ENCODE peak calls at places on chromosomes 11 and 22, in four cellular contexts. U, Q, J and A are unnamed samples.

GRCh38 chr11:123682976-123683375 is 28.6 kb upstream of the SCN3B start:
- DNase-seq in U (no peak), Q (no peak), J (no peak), A (no peak)

GRCh38 chr22:27195104-27195503 is 537.7 kb downstream of the MIAT start:
- DNase-seq in U (no peak), Q (no peak), J (no peak), A (no peak)

GRCh38 chr11:128424867-128425285 is 162.5 kb downstream of the ETS1 start:
- DNase-seq in U (peak), Q (no peak), J (no peak), A (no peak)

GRCh38 chr11:122140535-122140934 is 24.5 kb upstream of the BLID start:
- DNase-seq in U (no peak), Q (peak), J (no peak), A (no peak)

GRCh38 chr22:30650508-30651116 is 15.0 kb downstream of the SLC35E4 start:
- DNase-seq in U (peak), Q (no peak), J (no peak), A (no peak)

GRCh38 chr22:40200795-40201194 is 23.1 kb downstream of the TNRC6B start:
- DNase-seq in U (no peak), Q (no peak), J (no peak), A (no peak)

GRCh38 chr22:39021552-39022250 is 774 bp downstream of the APOBEC3D start:
- DNase-seq in U (no peak), Q (no peak), J (no peak), A (no peak)

GRCh38 chr11:11186249-11186648 is 166.8 kb downstream of the CSNK2A3 start:
- DNase-seq in U (no peak), Q (no peak), J (no peak), A (no peak)

GRCh38 chr11:125167292-125167953 is 2.9 kb downstream of the PKNOX2 start:
- DNase-seq in U (no peak), Q (no peak), J (peak), A (no peak)

GRCh38 chr22:19341500-19341899 is 50.0 kb upstream of the CLTCL1 start:
- DNase-seq in U (no peak), Q (no peak), J (no peak), A (no peak)

GRCh38 chr11:75966546-75967287 is 151.7 kb downstream of the UVRAG start:
- DNase-seq in U (no peak), Q (no peak), J (no peak), A (no peak)

GRCh38 chr11:65132988-65133700 is 1.2 kb downstream of the SYVN1 start:
- DNase-seq in U (peak), Q (peak), J (no peak), A (no peak)

GRCh38 chr11:121494355-121495099 is 41.8 kb upstream of the SORL1-AS1 start:
- DNase-seq in U (no peak), Q (no peak), J (no peak), A (no peak)

GRCh38 chr11:95568236-95568635 is 221.3 kb downstream of the FAM76B start:
- DNase-seq in U (no peak), Q (no peak), J (no peak), A (no peak)

GRCh38 chr11:92765965-92766371 is 203.5 kb upstream of the MTNR1B start:
- DNase-seq in U (no peak), Q (no peak), J (peak), A (peak)

GRCh38 chr11:94602430-94603372 is 35.5 kb downstream of the PIWIL4 start:
- DNase-seq in U (peak), Q (peak), J (peak), A (no peak)

GRCh38 chr22:36164621-36165020 is 4.1 kb upstream of the APOL3 start:
- DNase-seq in U (no peak), Q (no peak), J (no peak), A (no peak)

GRCh38 chr22:28074526-28074925 is 155.5 kb upstream of the PITPNB start:
- DNase-seq in U (no peak), Q (no peak), J (no peak), A (no peak)

GRCh38 chr11:95739108-95739507 is 50.5 kb downstream of the FAM76B start:
- DNase-seq in U (no peak), Q (no peak), J (no peak), A (no peak)

GRCh38 chr11:129131361-129131760 is 60.8 kb downstream of the ARHGAP32 start:
- DNase-seq in U (no peak), Q (no peak), J (no peak), A (no peak)

GRCh38 chr11:37849731-37850130 is 1251.7 kb upstream of the RAG2 start:
- DNase-seq in U (no peak), Q (no peak), J (no peak), A (no peak)

GRCh38 chr11:19574916-19575315 is 137.7 kb upstream of the NAV2 start:
- DNase-seq in U (no peak), Q (no peak), J (no peak), A (no peak)

GRCh38 chr22:21824439-21824912 is 43.0 kb downstream of the MAPK1 start:
- DNase-seq in U (no peak), Q (no peak), J (no peak), A (no peak)

GRCh38 chr11:105878510-105878909 is 143.5 kb downstream of the MSANTD4 start:
- DNase-seq in U (no peak), Q (no peak), J (no peak), A (no peak)

GRCh38 chr11:96235725-96236124 is 107.3 kb downstream of the MAML2 start:
- DNase-seq in U (no peak), Q (no peak), J (no peak), A (no peak)

GRCh38 chr11:47971501-47971900 is 8.9 kb upstream of the PTPRJ start:
- DNase-seq in U (no peak), Q (no peak), J (no peak), A (no peak)

GRCh38 chr22:50674606-50675552 is 2.3 kb downstream of the SHANK3 start:
- DNase-seq in U (peak), Q (peak), J (peak), A (no peak)

GRCh38 chr11:72525466-72525865 is 91.1 kb upstream of the CLPB start:
- DNase-seq in U (peak), Q (peak), J (no peak), A (no peak)

GRCh38 chr22:48858856-48859255 is 968.8 kb downstream of the BRD1 start:
- DNase-seq in U (no peak), Q (no peak), J (no peak), A (no peak)

GRCh38 chr11:128715691-128716153 is 21.9 kb downstream of the FLI1 start:
- DNase-seq in U (no peak), Q (no peak), J (no peak), A (no peak)

GRCh38 chr11:15674756-15675155 is 560.0 kb downstream of the INSC start:
- DNase-seq in U (no peak), Q (no peak), J (no peak), A (no peak)

GRCh38 chr22:19855504-19856409 is 1.1 kb upstream of the GNB1L start:
- DNase-seq in U (peak), Q (peak), J (no peak), A (no peak)

GRCh38 chr11:67652965-67653845 is 2.7 kb upstream of the ACY3 start:
- DNase-seq in U (no peak), Q (no peak), J (no peak), A (no peak)

GRCh38 chr11:62273789-62274275 is 3.9 kb downstream of the SCGB2A2 start:
- DNase-seq in U (no peak), Q (no peak), J (no peak), A (no peak)

GRCh38 chr22:39251762-39252460 is 7.1 kb upstream of the PDGFB start:
- DNase-seq in U (peak), Q (peak), J (no peak), A (no peak)

GRCh38 chr22:44037519-44038370 is 13.6 kb downstream of the PARVB start:
- DNase-seq in U (no peak), Q (peak), J (no peak), A (no peak)
- H3K27ac ChIP-seq in U (no peak), Q (no peak), J (no peak), A (no peak)

GRCh38 chr11:119342362-119343130 is 1.9 kb upstream of the C1QTNF5 start:
- DNase-seq in U (no peak), Q (no peak), J (no peak), A (no peak)

GRCh38 chr11:119340335-119341221 is at the start of gene C1QTNF5:
- DNase-seq in U (peak), Q (no peak), J (no peak), A (no peak)

GRCh38 chr11:119343726-119344125 is 2.8 kb downstream of the MFRP start:
- DNase-seq in U (no peak), Q (no peak), J (no peak), A (no peak)

GRCh38 chr11:119341222-119342022 is 739 bp upstream of the C1QTNF5 start:
- DNase-seq in U (no peak), Q (no peak), J (no peak), A (no peak)

DNA sequence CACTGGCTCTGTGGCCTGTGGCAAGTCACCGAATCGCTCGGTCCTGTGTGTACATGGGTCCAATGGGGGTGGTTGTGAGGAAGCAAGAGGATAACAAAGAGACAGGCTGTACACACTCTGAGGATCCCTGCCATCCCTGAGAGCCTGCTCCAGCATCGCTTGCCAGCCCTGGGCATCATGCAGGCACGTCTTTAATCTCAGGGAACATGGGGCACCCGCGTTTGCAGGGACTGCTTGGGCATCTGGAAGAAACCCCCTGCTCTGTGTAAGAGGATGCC is 1.3 kb upstream of the C1QTNF5 start:
- DNase-seq in U (no peak), Q (no peak), J (no peak), A (no peak)
- H3K4me3 ChIP-seq in U (no peak), Q (no peak), J (no peak), A (no peak)

GRCh38 chr11:33847251-33847650 is 44.6 kb downstream of the LMO2 start:
- DNase-seq in U (no peak), Q (no peak), J (no peak), A (no peak)

GRCh38 chr11:33843018-33843417 is 48.9 kb downstream of the LMO2 start:
- DNase-seq in U (no peak), Q (no peak), J (no peak), A (no peak)

GRCh38 chr11:33842236-33842915 is 49.5 kb downstream of the LMO2 start:
- DNase-seq in U (no peak), Q (no peak), J (no peak), A (no peak)

GRCh38 chr11:33844236-33844635 is 47.6 kb downstream of the LMO2 start:
- DNase-seq in U (no peak), Q (no peak), J (no peak), A (no peak)
- H3K27ac ChIP-seq in U (no peak), Q (no peak), J (no peak), A (no peak)

DNA sequence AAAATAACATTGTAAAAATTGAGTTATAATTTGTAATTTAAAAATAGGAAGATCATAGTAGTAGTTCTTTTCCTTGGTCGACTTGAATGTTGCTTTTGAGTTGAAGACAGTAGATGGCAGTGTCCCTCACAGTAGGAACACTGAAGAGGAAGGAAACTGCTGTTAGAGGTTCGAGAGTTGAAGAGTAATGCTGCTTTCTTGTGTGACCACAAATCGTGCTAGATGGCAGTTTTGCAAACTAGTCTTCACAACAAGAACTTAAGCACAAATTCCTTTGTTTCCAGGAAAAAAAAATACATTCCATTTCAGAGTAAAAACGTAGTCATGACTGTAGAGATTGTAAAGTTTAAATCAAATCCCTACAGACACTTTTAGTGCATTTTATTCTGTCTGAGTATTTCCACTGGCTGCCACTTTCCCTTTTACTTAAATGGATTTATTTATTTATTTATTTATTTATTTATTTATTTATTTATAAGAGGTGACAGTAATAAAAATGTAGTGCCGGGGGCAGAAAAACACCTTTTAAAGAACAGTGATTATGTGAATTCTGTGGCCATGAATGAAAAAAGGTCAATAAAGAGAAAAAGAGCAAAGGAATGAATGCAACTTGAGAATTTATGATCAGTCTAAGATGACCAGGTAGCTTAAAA is 54.6 kb downstream of the SPECC1L start:
- DNase-seq in U (no peak), Q (peak), J (no peak), A (no peak)
- H3K4me3 ChIP-seq in U (no peak), Q (no peak), J (no peak), A (no peak)

GRCh38 chr22:37184380-37184755 is 3.7 kb downstream of the C1QTNF6 start:
- DNase-seq in U (no peak), Q (no peak), J (no peak), A (no peak)

GRCh38 chr22:37182101-37182948 is 5.7 kb downstream of the C1QTNF6 start:
- DNase-seq in U (no peak), Q (no peak), J (no peak), A (no peak)

GRCh38 chr22:37183432-37184379 is 4.3 kb downstream of the C1QTNF6 start:
- DNase-seq in U (no peak), Q (peak), J (no peak), A (no peak)

GRCh38 chr22:37181681-37182080 is 6.4 kb downstream of the C1QTNF6 start:
- DNase-seq in U (no peak), Q (no peak), J (no peak), A (no peak)

DNA sequence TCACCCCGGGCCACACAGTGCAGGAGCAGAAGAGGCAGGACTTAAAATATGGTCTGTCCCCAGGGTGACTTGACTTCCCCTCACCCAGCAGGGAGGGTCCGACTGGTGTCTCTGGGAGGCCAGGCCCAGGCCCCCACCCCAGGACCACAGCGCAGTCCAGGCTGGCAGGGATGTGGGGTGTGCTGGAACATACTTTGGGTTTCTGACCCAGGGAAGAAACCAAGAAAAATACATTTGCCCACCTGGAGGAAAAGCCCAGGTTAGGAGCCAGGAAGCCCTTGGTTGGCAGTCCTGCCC is 5.2 kb downstream of the C1QTNF6 start:
- DNase-seq in U (no peak), Q (no peak), J (no peak), A (no peak)
- H3K27ac ChIP-seq in U (no peak), Q (no peak), J (no peak), A (no peak)